ENCODE peak calls at places on chromosomes 7 and 10, in four cellular contexts. One of them, this sample, is unnamed.

GRCh38 chr7:8161398-8161828 is 100.6 kb downstream of the ICA1 start:
- DNase-seq in Panc1: no peak
- DNase-seq in hepatocyte: no peak
- DNase-seq in left lung: no peak
- DNase-seq in this sample: no peak

GRCh38 chr7:22453159-22453558 is 46.8 kb downstream of the STEAP1B start:
- DNase-seq in Panc1: no peak
- DNase-seq in hepatocyte: no peak
- DNase-seq in left lung: no peak
- DNase-seq in this sample: no peak

GRCh38 chr7:38178004-38178694 is at the start of gene STARD3NL:
- DNase-seq in Panc1: peak; percentile 100
- DNase-seq in hepatocyte: peak; percentile 99
- DNase-seq in left lung: peak; percentile 98
- DNase-seq in this sample: peak; percentile 100

GRCh38 chr10:35433851-35434426 is 97.6 kb downstream of the CCNY start:
- DNase-seq in Panc1: no peak
- DNase-seq in hepatocyte: peak; percentile 31
- DNase-seq in left lung: no peak
- DNase-seq in this sample: no peak

GRCh38 chr10:11091517-11092102 is 73.9 kb downstream of the CELF2 start:
- DNase-seq in Panc1: no peak
- DNase-seq in hepatocyte: no peak
- DNase-seq in left lung: no peak
- DNase-seq in this sample: no peak

GRCh38 chr7:82050134-82050533 is 280.3 kb upstream of the HGF start:
- DNase-seq in Panc1: peak; percentile 88
- DNase-seq in hepatocyte: peak; percentile 45
- DNase-seq in left lung: no peak
- DNase-seq in this sample: no peak

GRCh38 chr7:1952781-1953180 is 280.0 kb downstream of the MAD1L1 start:
- DNase-seq in Panc1: no peak
- DNase-seq in hepatocyte: no peak
- DNase-seq in left lung: no peak
- DNase-seq in this sample: no peak

GRCh38 chr7:103341466-103341865 is 3.1 kb downstream of the DNAJC2 start:
- DNase-seq in Panc1: no peak
- DNase-seq in hepatocyte: no peak
- DNase-seq in left lung: no peak
- DNase-seq in this sample: no peak

GRCh38 chr10:62018141-62018911 is 116.8 kb downstream of the ARID5B start:
- DNase-seq in Panc1: no peak
- DNase-seq in hepatocyte: no peak
- DNase-seq in left lung: no peak
- DNase-seq in this sample: no peak

GRCh38 chr10:43864622-43865021 is 215.9 kb upstream of the ZNF32 start:
- DNase-seq in Panc1: no peak
- DNase-seq in hepatocyte: no peak
- DNase-seq in left lung: no peak
- DNase-seq in this sample: no peak

GRCh38 chr7:27064169-27064568 is 31.6 kb downstream of the HOXA1 start:
- DNase-seq in Panc1: no peak
- DNase-seq in hepatocyte: no peak
- DNase-seq in left lung: no peak
- DNase-seq in this sample: no peak

GRCh38 chr10:62760401-62760800 is 44.1 kb upstream of the ADO start:
- DNase-seq in Panc1: no peak
- DNase-seq in hepatocyte: no peak
- DNase-seq in left lung: no peak
- DNase-seq in this sample: no peak

GRCh38 chr7:104328308-104328969 is at the start of gene LHFPL3:
- DNase-seq in Panc1: no peak
- DNase-seq in hepatocyte: peak; percentile 10
- DNase-seq in left lung: no peak
- DNase-seq in this sample: no peak

GRCh38 chr10:72274213-72274729 is 547 bp downstream of the DDIT4 start:
- DNase-seq in Panc1: no peak
- DNase-seq in hepatocyte: no peak
- DNase-seq in left lung: no peak
- DNase-seq in this sample: no peak

GRCh38 chr7:13778967-13779366 is 210.5 kb downstream of the ETV1 start:
- DNase-seq in Panc1: no peak
- DNase-seq in hepatocyte: no peak
- DNase-seq in left lung: peak; percentile 51
- DNase-seq in this sample: peak; percentile 72

GRCh38 chr10:18683427-18683826 is 24.2 kb downstream of the ARL5B start:
- DNase-seq in Panc1: no peak
- DNase-seq in hepatocyte: no peak
- DNase-seq in left lung: no peak
- DNase-seq in this sample: no peak

GRCh38 chr7:106284516-106285050 is at the start of gene NAMPT:
- DNase-seq in Panc1: no peak
- DNase-seq in hepatocyte: peak; percentile 75
- DNase-seq in left lung: peak; percentile 63
- DNase-seq in this sample: no peak

GRCh38 chr7:137531671-137532070 is 188.1 kb upstream of the PTN start:
- DNase-seq in Panc1: no peak
- DNase-seq in hepatocyte: no peak
- DNase-seq in left lung: no peak
- DNase-seq in this sample: no peak

GRCh38 chr10:47412869-47413268 is 28.8 kb upstream of the ZNF488 start:
- DNase-seq in Panc1: no peak
- DNase-seq in hepatocyte: no peak
- DNase-seq in left lung: no peak
- DNase-seq in this sample: no peak

GRCh38 chr7:83305027-83305426 is 142.3 kb upstream of the PCLO start:
- DNase-seq in Panc1: no peak
- DNase-seq in hepatocyte: no peak
- DNase-seq in left lung: no peak
- DNase-seq in this sample: no peak

GRCh38 chr10:124892905-124893304 is 49.0 kb upstream of the ZRANB1 start:
- DNase-seq in Panc1: no peak
- DNase-seq in hepatocyte: no peak
- DNase-seq in left lung: no peak
- DNase-seq in this sample: no peak

GRCh38 chr10:84256510-84257342 is 11.9 kb downstream of the RGR start:
- DNase-seq in Panc1: no peak
- DNase-seq in hepatocyte: peak; percentile 44
- DNase-seq in left lung: no peak
- DNase-seq in this sample: no peak

GRCh38 chr7:157529768-157530560 is 193.2 kb downstream of the DNAJB6 start:
- DNase-seq in Panc1: no peak
- DNase-seq in hepatocyte: no peak
- DNase-seq in left lung: no peak
- DNase-seq in this sample: peak; percentile 23

GRCh38 chr7:14978687-14979086 is 76.1 kb upstream of the DGKB start:
- DNase-seq in Panc1: no peak
- DNase-seq in hepatocyte: no peak
- DNase-seq in left lung: no peak
- DNase-seq in this sample: no peak
- H3K4me1 ChIP-seq in Panc1: no peaks in the 10 kb centered on the region
- H3K4me1 ChIP-seq in hepatocyte: no peaks in the 10 kb centered on the region
- H3K4me1 ChIP-seq in left lung: no peaks in the 10 kb centered on the region
- H3K4me1 ChIP-seq in this sample: no peaks in the 10 kb centered on the region

GRCh38 chr7:76343931-76344321 is 14.9 kb downstream of the YWHAG start:
- DNase-seq in Panc1: no peak
- DNase-seq in hepatocyte: no peak
- DNase-seq in left lung: no peak
- DNase-seq in this sample: no peak
- H3K4me1 ChIP-seq in Panc1: peaks cover 9% of the 10 kb centered on the region
- H3K4me1 ChIP-seq in hepatocyte: peaks cover 8% of the 10 kb centered on the region
- H3K4me1 ChIP-seq in left lung: peaks cover 24% of the 10 kb centered on the region
- H3K4me1 ChIP-seq in this sample: peaks cover 30% of the 10 kb centered on the region

DNA sequence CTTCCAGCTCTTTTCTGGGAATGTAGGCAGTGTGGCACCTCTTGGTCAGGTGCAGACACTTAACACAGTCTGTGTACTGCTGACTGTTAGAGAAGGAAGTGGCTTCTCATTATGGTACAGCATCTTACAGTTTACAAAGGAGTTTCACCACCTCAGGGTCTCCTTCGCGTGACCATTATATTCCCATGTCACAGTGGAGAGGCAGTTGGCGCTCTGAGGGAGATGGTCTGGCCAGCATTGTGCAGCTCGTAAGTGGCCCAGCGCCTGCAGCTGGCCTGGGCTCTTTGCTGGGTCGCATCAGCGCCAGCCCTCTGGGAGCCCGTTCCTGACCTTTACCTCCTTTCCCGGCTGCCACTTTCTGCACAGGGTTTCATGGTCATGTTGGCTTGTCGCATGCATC is 15.4 kb downstream of the TSPAN15 start:
- DNase-seq in Panc1: no peak
- DNase-seq in hepatocyte: no peak
- DNase-seq in left lung: no peak
- DNase-seq in this sample: no peak
- H3K4me1 ChIP-seq in Panc1: peaks cover 74% of the 10 kb centered on the region
- H3K4me1 ChIP-seq in hepatocyte: peaks cover 14% of the 10 kb centered on the region
- H3K4me1 ChIP-seq in left lung: peaks cover 21% of the 10 kb centered on the region
- H3K4me1 ChIP-seq in this sample: peaks cover 4% of the 10 kb centered on the region

DNA sequence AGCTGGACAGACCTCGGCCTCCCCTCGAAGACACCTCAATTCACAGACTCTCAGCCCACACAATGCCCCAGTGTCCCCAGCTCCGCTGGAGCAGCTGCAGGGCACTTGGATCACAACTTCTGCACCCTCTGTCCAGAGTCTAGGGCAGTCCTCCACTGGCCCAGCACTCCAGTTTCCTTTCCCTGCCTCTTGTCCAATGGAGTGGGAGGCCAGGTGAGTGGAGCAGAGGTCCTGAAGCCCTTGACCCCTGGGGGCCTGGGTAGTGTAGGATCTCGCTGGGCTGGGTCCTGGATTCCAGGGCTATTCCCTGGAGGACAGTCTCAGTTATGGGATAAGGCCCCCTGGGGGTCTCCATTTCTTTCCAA is 11.8 kb downstream of the SFRP5 start:
- DNase-seq in Panc1: no peak
- DNase-seq in hepatocyte: no peak
- DNase-seq in left lung: no peak
- DNase-seq in this sample: no peak
- H3K4me1 ChIP-seq in Panc1: no peaks in the 10 kb centered on the region
- H3K4me1 ChIP-seq in hepatocyte: no peaks in the 10 kb centered on the region
- H3K4me1 ChIP-seq in left lung: no peaks in the 10 kb centered on the region
- H3K4me1 ChIP-seq in this sample: no peaks in the 10 kb centered on the region

GRCh38 chr10:6558759-6559429 is 21.2 kb downstream of the PRKCQ start:
- DNase-seq in Panc1: no peak
- DNase-seq in hepatocyte: no peak
- DNase-seq in left lung: no peak
- DNase-seq in this sample: no peak

GRCh38 chr10:6563720-6564119 is 16.4 kb downstream of the PRKCQ start:
- DNase-seq in Panc1: no peak
- DNase-seq in hepatocyte: no peak
- DNase-seq in left lung: no peak
- DNase-seq in this sample: no peak

GRCh38 chr10:6562221-6562620 is 17.9 kb downstream of the PRKCQ start:
- DNase-seq in Panc1: no peak
- DNase-seq in hepatocyte: no peak
- DNase-seq in left lung: no peak
- DNase-seq in this sample: no peak

GRCh38 chr10:6563075-6563474 is 17.0 kb downstream of the PRKCQ start:
- DNase-seq in Panc1: no peak
- DNase-seq in hepatocyte: no peak
- DNase-seq in left lung: no peak
- DNase-seq in this sample: no peak

GRCh38 chr10:6561552-6561951 is 18.5 kb downstream of the PRKCQ start:
- DNase-seq in Panc1: no peak
- DNase-seq in hepatocyte: no peak
- DNase-seq in left lung: no peak
- DNase-seq in this sample: no peak
- H3K4me1 ChIP-seq in Panc1: no peaks in the 10 kb centered on the region
- H3K4me1 ChIP-seq in hepatocyte: no peaks in the 10 kb centered on the region
- H3K4me1 ChIP-seq in left lung: no peaks in the 10 kb centered on the region
- H3K4me1 ChIP-seq in this sample: no peaks in the 10 kb centered on the region

GRCh38 chr10:110068780-110069179 is 61.0 kb downstream of the ADD3 start:
- DNase-seq in Panc1: no peak
- DNase-seq in hepatocyte: no peak
- DNase-seq in left lung: no peak
- DNase-seq in this sample: no peak
- H3K4me1 ChIP-seq in Panc1: no peaks in the 10 kb centered on the region
- H3K4me1 ChIP-seq in hepatocyte: peaks cover 12% of the 10 kb centered on the region
- H3K4me1 ChIP-seq in left lung: peaks cover 10% of the 10 kb centered on the region
- H3K4me1 ChIP-seq in this sample: no peaks in the 10 kb centered on the region

DNA sequence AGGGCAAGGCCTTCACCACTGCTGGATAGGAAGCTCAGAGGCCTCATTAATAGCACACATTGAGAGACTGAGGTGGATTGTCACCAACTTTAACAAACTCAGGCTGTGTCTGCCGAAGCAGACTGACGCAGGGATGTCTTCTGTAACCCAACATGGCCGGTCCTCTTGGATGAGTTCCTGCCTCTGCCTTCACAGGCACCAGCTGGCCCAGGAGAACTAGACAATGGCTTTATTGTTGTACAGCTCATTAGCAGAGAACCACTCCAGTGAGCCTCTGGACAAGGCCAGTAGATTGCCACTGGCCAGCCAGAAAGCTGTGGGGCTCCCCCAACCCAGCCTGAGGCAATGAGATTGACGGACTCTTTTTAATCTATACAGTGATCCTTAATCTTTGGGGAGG is 9.4 kb downstream of the NODAL start:
- DNase-seq in Panc1: no peak
- DNase-seq in hepatocyte: no peak
- DNase-seq in left lung: no peak
- DNase-seq in this sample: no peak
- H3K4me1 ChIP-seq in Panc1: no peaks in the 10 kb centered on the region
- H3K4me1 ChIP-seq in hepatocyte: peaks cover 5% of the 10 kb centered on the region
- H3K4me1 ChIP-seq in left lung: peaks cover 17% of the 10 kb centered on the region
- H3K4me1 ChIP-seq in this sample: no peaks in the 10 kb centered on the region

GRCh38 chr10:90969148-90969547 is 48.3 kb upstream of the ANKRD1 start:
- DNase-seq in Panc1: no peak
- DNase-seq in hepatocyte: no peak
- DNase-seq in left lung: no peak
- DNase-seq in this sample: no peak

GRCh38 chr10:90968448-90969086 is 47.7 kb upstream of the ANKRD1 start:
- DNase-seq in Panc1: no peak
- DNase-seq in hepatocyte: no peak
- DNase-seq in left lung: no peak
- DNase-seq in this sample: no peak

GRCh38 chr10:90966146-90966545 is 45.3 kb upstream of the ANKRD1 start:
- DNase-seq in Panc1: no peak
- DNase-seq in hepatocyte: no peak
- DNase-seq in left lung: no peak
- DNase-seq in this sample: no peak

GRCh38 chr10:90965720-90966119 is 44.8 kb upstream of the ANKRD1 start:
- DNase-seq in Panc1: no peak
- DNase-seq in hepatocyte: no peak
- DNase-seq in left lung: no peak
- DNase-seq in this sample: no peak

DNA sequence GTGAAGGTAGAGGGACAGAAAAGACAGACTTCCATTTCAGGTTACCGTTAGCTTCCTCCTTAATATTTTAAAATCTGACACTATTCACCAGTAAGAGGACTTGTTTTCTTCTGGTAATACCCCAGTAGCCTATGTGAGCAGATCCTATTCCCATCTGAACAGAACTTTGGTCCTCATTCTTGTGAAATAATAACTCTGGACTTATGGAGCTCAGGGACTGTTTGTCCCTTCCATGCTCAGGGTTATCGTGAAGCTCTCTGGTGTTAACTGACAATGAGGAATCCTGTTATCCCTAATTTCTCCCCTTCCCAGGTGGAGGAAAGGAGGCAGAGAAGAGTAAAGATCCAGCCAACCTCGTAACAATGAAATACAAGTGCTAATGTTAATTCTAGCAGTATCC is 47.0 kb upstream of the ANKRD1 start:
- DNase-seq in Panc1: no peak
- DNase-seq in hepatocyte: no peak
- DNase-seq in left lung: no peak
- DNase-seq in this sample: no peak
- H3K4me1 ChIP-seq in Panc1: no peaks in the 10 kb centered on the region
- H3K4me1 ChIP-seq in hepatocyte: no peaks in the 10 kb centered on the region
- H3K4me1 ChIP-seq in left lung: no peaks in the 10 kb centered on the region
- H3K4me1 ChIP-seq in this sample: peaks cover 7% of the 10 kb centered on the region